ENCODE peak calls at places on chromosomes 2 and 18, in six cellular contexts. T, C, E, G, S and X are unnamed samples.

GRCh38 chr2:120661551-120661950 is 74.1 kb upstream of the GLI2 start:
- DNase-seq in T (peak), C (no peak), E (no peak), G (peak), S (no peak), X (no peak)

GRCh38 chr18:72075040-72075439 is 469.1 kb downstream of the CBLN2 start:
- DNase-seq in T (no peak), C (no peak), E (no peak), G (no peak), S (no peak), X (no peak)

GRCh38 chr2:220320326-220320725 is 692.9 kb downstream of the SLC4A3 start:
- DNase-seq in T (no peak), C (no peak), E (no peak), G (no peak), S (no peak), X (no peak)

GRCh38 chr2:198546091-198546490 is 741.7 kb downstream of the PLCL1 start:
- DNase-seq in T (no peak), C (no peak), E (no peak), G (peak), S (no peak), X (no peak)

GRCh38 chr2:70668432-70668831 is 99.6 kb downstream of the ADD2 start:
- DNase-seq in T (peak), C (peak), E (no peak), G (no peak), S (no peak), X (no peak)

GRCh38 chr2:37858197-37858711 is 66.8 kb upstream of the RMDN2 start:
- DNase-seq in T (peak), C (no peak), E (peak), G (no peak), S (no peak), X (no peak)

GRCh38 chr2:240433973-240434727 is 1.3 kb upstream of the GPC1 start:
- DNase-seq in T (peak), C (peak), E (peak), G (no peak), S (peak), X (no peak)

GRCh38 chr2:48448274-48449061 is 81.5 kb upstream of the STON1 start:
- DNase-seq in T (no peak), C (no peak), E (no peak), G (no peak), S (no peak), X (no peak)

GRCh38 chr2:188845692-188846091 is 128.5 kb upstream of the COL3A1 start:
- DNase-seq in T (no peak), C (no peak), E (no peak), G (no peak), S (no peak), X (no peak)

GRCh38 chr18:23095463-23095862 is 39.8 kb upstream of the CABLES1 start:
- DNase-seq in T (no peak), C (no peak), E (no peak), G (no peak), S (no peak), X (no peak)
- TF ChIP-seq CTCF in T (no peak), C (no peak), E (no peak), G (peak), S (peak), X (no peak)

DNA sequence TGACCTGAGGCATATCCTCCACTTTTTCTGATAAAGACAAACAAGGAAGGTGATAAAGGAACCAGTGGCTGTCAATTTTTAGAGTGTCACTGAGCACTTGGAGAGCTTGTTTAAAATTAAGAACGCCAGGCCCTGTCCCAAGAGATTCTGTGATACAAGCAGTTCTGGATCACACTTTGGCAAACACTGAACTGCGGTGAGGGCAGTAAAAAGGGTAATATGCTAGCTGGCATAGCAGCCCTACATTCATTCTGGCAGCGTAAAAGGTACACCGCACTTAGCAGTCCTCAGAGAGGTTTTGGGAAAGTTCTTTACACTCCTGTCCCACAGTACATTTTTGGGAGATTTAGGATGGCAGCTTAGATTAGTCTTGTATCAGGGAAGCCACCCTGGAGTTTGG is 101.3 kb upstream of the CCDC150 start:
- DNase-seq in T (no peak), C (no peak), E (no peak), G (no peak), S (no peak), X (no peak)
- H3K27ac ChIP-seq in T (no peak), C (no peak), E (no peak), G (no peak), S (no peak), X (no peak)

DNA sequence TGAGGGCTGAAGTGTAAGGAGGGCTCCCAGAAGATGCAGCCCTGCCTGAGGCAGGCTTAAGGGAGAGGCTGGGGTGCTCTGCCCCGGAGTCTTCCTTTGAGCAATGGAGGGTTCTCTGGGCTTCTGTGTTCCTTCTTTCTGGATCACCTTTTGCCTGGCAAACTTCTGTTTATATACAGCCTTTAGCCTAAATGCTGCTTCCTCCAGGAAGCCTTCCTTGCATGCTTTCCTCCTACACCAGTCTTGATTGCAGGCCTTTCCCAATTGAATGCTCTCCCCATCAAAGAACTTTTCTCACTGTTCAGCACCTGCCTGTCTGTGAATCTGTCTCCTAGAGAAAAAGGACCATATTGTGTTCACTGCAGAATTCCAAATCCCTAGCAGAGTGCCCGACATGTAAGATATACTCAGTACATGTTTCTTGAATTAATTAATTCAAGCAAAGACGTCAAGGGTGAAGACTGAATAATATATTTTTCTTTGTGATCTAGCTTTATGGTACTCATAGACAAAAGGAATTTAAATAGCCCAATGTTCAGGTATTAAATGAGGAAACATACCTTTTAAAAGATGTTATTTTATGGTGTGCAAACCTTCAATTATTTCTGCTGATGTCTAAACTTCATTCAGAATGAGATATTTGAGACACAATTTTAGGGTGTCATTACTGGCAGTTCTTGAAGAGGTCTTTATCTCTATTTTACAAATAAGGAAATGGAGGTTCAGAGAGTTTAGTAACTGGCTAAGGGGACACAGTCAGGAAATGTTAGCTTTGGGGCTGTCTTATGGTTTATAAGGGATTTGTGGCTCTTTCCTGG is 154.9 kb downstream of the DDX1 start:
- DNase-seq in T (no peak), C (no peak), E (no peak), G (no peak), S (no peak), X (no peak)
- TF ChIP-seq POLR2AphosphoS5 in T (no peak), C (no peak), E (no peak), G (no peak), S (no peak), X (no peak)

GRCh38 chr2:122263746-122264145 is 508.3 kb downstream of the TSN start:
- DNase-seq in T (no peak), C (no peak), E (no peak), G (no peak), S (no peak), X (no peak)
- TF ChIP-seq CTCF in T (no peak), C (no peak), E (no peak), G (no peak), S (no peak), X (no peak)

DNA sequence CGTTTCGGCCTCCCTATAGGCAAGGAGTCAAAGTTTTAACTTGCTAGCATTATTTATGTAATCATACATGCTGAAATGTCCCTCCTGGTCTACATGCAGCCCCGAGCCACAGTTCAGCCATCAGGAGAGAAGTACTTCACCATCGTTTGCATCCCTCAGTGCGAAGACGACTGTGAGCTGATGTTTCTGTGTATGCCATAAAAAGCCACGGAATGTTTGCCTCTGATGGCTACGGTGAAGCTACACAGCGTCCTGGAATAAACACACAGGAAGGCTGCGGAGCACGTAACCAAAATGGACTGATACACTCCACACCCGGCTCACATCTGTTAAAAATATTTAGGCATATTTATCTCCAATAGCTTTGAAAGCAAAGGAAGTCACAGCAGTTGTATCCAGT is 4.3 kb upstream of the SALL3 start:
- DNase-seq in T (no peak), C (no peak), E (no peak), G (no peak), S (no peak), X (no peak)
- H3K27ac ChIP-seq in T (no peak), C (no peak), E (no peak), G (no peak), S (no peak), X (no peak)

DNA sequence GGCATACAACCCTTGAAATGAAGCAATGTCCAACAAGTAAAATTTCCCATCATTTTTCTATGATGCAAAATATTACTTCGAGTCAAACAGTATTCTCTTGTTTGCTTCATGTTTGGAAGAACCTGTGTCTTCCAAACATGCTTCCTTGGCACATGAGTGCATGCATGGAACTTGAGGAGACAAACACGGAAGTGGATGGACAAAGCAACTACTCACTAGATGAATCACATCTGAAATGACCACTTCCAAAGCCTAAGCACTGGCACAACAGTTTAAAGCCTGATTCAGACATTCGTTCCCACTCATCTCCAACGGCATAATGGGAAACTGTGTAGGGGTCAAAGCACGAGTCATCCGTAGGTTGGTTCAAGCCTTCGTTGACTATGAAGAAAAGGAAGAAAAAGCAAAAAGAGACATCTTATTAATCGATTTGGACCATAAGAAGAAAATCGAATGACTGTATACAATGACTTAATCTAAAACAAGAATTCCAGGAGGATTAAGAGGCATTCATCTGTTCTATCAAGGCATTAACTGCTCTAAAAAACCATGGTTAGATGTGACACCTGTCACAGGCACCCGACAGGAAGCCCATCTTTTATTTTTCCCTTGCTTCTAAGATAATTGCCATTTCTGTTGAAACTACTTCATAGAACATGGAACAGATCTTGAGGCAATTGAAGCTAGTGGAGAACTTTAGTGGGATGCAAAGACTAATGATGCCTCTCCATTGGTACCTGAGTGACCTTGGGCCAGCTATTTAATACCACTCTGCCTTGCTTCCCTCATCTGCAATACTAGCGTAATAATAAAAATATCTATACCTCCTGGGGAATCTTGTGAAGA is 56.0 kb downstream of the ATIC start:
- DNase-seq in T (no peak), C (no peak), E (no peak), G (no peak), S (no peak), X (no peak)
- TF ChIP-seq POLR2AphosphoS5 in T (no peak), C (no peak), E (no peak), G (no peak), S (no peak), X (no peak)

GRCh38 chr2:170396799-170397459 is 219.0 kb downstream of the MYO3B start:
- DNase-seq in T (no peak), C (no peak), E (no peak), G (peak), S (no peak), X (no peak)
- TF ChIP-seq CTCF in T (no peak), C (no peak), E (peak), G (no peak), S (peak), X (peak)

GRCh38 chr2:173435574-173435973 is 80.9 kb downstream of the CDCA7 start:
- DNase-seq in T (no peak), C (no peak), E (no peak), G (no peak), S (no peak), X (no peak)
- H3K27ac ChIP-seq in T (no peak), C (no peak), E (no peak), G (no peak), S (no peak), X (no peak)

GRCh38 chr2:237732790-237733349 is 65.7 kb upstream of the RBM44 start:
- DNase-seq in T (peak), C (no peak), E (no peak), G (peak), S (no peak), X (no peak)
- TF ChIP-seq POLR2AphosphoS5 in T (peak), C (peak), E (peak), G (no peak), S (no peak), X (no peak)

DNA sequence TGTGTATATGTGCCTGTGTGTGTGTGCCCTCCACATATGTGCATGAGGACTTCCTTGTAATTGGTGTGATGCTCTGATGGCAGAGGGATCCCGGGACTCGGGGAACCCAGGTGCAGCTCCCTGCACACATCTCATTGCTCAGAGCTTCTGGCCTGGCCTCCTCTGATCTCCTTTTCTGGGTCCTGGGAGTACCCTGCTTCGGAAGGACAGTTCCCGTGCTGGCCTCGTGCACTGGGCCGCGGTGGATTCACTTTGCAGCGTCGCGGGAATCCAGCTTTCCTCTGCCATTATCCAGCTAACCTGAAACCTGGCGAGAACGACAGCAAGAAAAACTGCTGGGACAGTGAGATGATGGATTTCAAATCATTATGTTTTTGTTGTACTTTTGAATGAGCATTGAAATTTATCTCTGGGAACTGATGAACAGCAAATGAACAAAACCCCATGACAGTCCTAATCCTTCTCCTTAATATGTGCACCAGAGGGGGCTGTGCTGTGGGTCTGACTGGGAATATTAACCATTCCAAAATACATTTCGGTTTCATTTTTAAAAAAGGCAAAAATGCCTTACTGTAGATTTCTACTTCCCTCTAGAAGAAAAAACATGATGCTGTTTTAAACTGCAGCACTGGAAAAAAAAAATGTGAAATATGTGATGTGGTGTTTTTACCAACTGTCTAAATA is 78.2 kb downstream of the PTGR3 start:
- DNase-seq in T (no peak), C (peak), E (no peak), G (no peak), S (no peak), X (no peak)
- TF ChIP-seq CTCF in T (no peak), C (no peak), E (no peak), G (no peak), S (no peak), X (no peak)